ENCODE peak calls at places on chromosomes 4 and X, in seven cellular contexts. I is K562, V is GM23338, A is hepatocyte, U is GM23248, X is IMR-90, B is fibroblast of lung. M is an unnamed sample.

GRCh38 chr4:54498661-54499111 is 159.1 kb upstream of the KIT start:
- DNase-seq in A (no peak), I (no peak), X (peak; percentile 31), U (peak; percentile 85), B (peak; percentile 9), V (peak; percentile 8), M (no peak)

GRCh38 chrX:27918799-27919198 is 62.5 kb downstream of the DCAF8L1 start:
- DNase-seq in V (peak; percentile 2), U (no peak), A (peak; percentile 25), B (peak; percentile 55), X (peak; percentile 4), I (no peak), M (no peak)

GRCh38 chr4:971670-972500 is 1.5 kb downstream of the DGKQ start:
- DNase-seq in B (no peak), U (peak; percentile 18), V (no peak), X (no peak), A (no peak), I (no peak), M (no peak)

GRCh38 chr4:83758331-83758730 is 222.4 kb downstream of the GPAT3 start:
- DNase-seq in B (no peak), U (no peak), I (peak; percentile 50), X (no peak), A (no peak), V (no peak), M (no peak)

GRCh38 chrX:104330966-104331365 is 76.2 kb upstream of the ESX1 start:
- DNase-seq in I (no peak), B (peak; percentile 22), V (no peak), U (peak; percentile 71), X (peak; percentile 65), A (no peak), M (no peak)

GRCh38 chrX:16204538-16204937 is 37.3 kb downstream of the MAGEB17 start:
- DNase-seq in X (no peak), U (no peak), A (no peak), B (no peak), I (no peak), V (no peak), M (no peak)

GRCh38 chrX:20995829-20996228 is 378.4 kb upstream of the CNKSR2 start:
- DNase-seq in A (no peak), X (no peak), B (no peak), V (peak; percentile 76), I (no peak), U (no peak), M (no peak)

GRCh38 chrX:19174401-19175025 is 52.2 kb upstream of the ADGRG2 start:
- DNase-seq in B (peak; percentile 66), U (peak; percentile 69), I (no peak), V (no peak), A (peak; percentile 49), X (peak; percentile 48), M (no peak)

GRCh38 chr4:21888195-21888976 is 60.2 kb downstream of the KCNIP4 start:
- DNase-seq in U (peak; percentile 97), V (no peak), B (peak; percentile 93), X (peak; percentile 93), A (peak; percentile 12), I (no peak), M (no peak)

GRCh38 chrX:38489341-38489740 is 72.0 kb upstream of the TSPAN7 start:
- DNase-seq in I (no peak), A (no peak), X (no peak), B (no peak), V (no peak), U (no peak), M (no peak)

GRCh38 chrX:5842601-5843000 is 386.1 kb downstream of the NLGN4X start:
- DNase-seq in U (no peak), V (no peak), B (no peak), X (no peak), A (no peak), I (no peak), M (no peak)

GRCh38 chr4:114349543-114350175 is 248.9 kb upstream of the UGT8 start:
- DNase-seq in A (no peak), V (no peak), I (no peak), X (peak; percentile 85), B (peak; percentile 77), U (peak; percentile 55), M (no peak)

GRCh38 chrX:1528186-1528883 is 8.7 kb downstream of the P2RY8 start:
- DNase-seq in I (no peak), B (no peak), V (no peak), A (no peak), X (no peak), U (no peak), M (no peak)

GRCh38 chr4:3314706-3315260 is 22.0 kb downstream of the RGS12 start:
- DNase-seq in A (no peak), U (no peak), I (no peak), V (no peak), X (no peak), B (no peak), M (no peak)

GRCh38 chrX:142860944-142861343 is 164.8 kb upstream of the SPANXN4 start:
- DNase-seq in B (no peak), X (no peak), V (no peak), A (no peak), I (no peak), U (no peak), M (no peak)

GRCh38 chrX:45070116-45071007 is 130.3 kb downstream of the DIPK2B start:
- DNase-seq in B (peak; percentile 69), I (peak; percentile 58), U (peak; percentile 52), A (peak; percentile 34), X (peak; percentile 67), V (peak; percentile 41), M (peak; percentile 81)

GRCh38 chr4:145619639-145619996 is 433 bp downstream of the MMAA start:
- DNase-seq in I (no peak), X (peak; percentile 57), B (peak; percentile 59), U (peak; percentile 78), A (peak; percentile 75), V (peak; percentile 58), M (peak; percentile 83)

GRCh38 chr4:46765465-46765864 is 143.6 kb downstream of the COX7B2 start:
- DNase-seq in A (no peak), V (no peak), X (no peak), B (no peak), U (no peak), I (no peak), M (no peak)

GRCh38 chr4:179415842-179416223 is 1973.6 kb upstream of the AGA start:
- DNase-seq in B (peak; percentile 65), U (no peak), V (peak; percentile 56), X (peak; percentile 10), A (peak; percentile 51), I (no peak), M (no peak)

GRCh38 chrX:65596270-65596669 is 61.7 kb upstream of the LAS1L start:
- DNase-seq in V (no peak), I (peak; percentile 52), U (peak; percentile 78), B (peak; percentile 57), A (no peak), X (peak; percentile 49), M (no peak)

GRCh38 chrX:115023139-115023538 is 5.7 kb upstream of the IL13RA2 start:
- DNase-seq in B (peak; percentile 63), X (peak; percentile 90), I (peak; percentile 13), U (peak; percentile 78), A (peak; percentile 32), V (no peak), M (no peak)

GRCh38 chr4:122632396-122633143 is 11.7 kb upstream of the IL21 start:
- DNase-seq in V (no peak), I (no peak), U (no peak), A (no peak), B (peak; percentile 38), X (peak; percentile 47), M (peak; percentile 62)
- H3K27ac ChIP-seq in V (no peak overlapping the region), I (no peak overlapping the region), U (no peak overlapping the region), A (no peak overlapping the region), B (no peak overlapping the region), X (no peak overlapping the region), M (no peak overlapping the region)

GRCh38 chr4:186604124-186604627 is 48.8 kb upstream of the MTNR1A start:
- DNase-seq in I (no peak), X (no peak), U (no peak), A (no peak), V (no peak), B (no peak), M (no peak)
- H3K36me3 ChIP-seq in I (peaks cover 40% of the 10 kb centered on the region), X (peaks cover 77% of the 10 kb centered on the region), U (peaks cover 73% of the 10 kb centered on the region), A (no peaks in the 10 kb centered on the region), V (peaks cover 64% of the 10 kb centered on the region), B (peaks cover 29% of the 10 kb centered on the region), M (no peaks in the 10 kb centered on the region)

DNA sequence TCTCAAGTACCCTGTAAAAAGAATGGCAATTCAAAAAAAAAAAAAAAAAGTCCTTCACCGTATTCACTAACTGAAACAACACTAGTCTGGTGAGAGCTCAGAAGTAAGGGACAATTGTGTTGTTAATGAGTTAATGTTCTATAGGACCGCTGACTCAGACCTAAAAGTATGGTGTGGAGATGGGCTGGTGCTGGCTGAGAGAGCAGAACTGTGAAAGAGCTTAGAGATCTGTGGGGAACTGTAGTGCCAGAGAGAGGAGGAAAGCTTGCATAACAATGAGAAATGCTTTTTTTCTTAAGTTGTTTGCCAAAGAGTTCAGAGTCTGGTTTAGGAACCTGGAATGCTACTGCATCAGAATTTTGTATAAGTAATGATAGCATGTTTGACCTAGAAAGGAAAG is 65.1 kb downstream of the LHFPL1 start:
- DNase-seq in A (peak; percentile 54), U (peak; percentile 53), V (peak; percentile 68), I (no peak), X (peak; percentile 63), B (peak; percentile 1), M (no peak)
- H3K4me2 ChIP-seq in A (no peak overlapping the region), U (peak overlapping the region; percentile 35), V (no peak overlapping the region), I (no peak overlapping the region), X (no peak overlapping the region), B (no peak overlapping the region), M (no peak overlapping the region)

DNA sequence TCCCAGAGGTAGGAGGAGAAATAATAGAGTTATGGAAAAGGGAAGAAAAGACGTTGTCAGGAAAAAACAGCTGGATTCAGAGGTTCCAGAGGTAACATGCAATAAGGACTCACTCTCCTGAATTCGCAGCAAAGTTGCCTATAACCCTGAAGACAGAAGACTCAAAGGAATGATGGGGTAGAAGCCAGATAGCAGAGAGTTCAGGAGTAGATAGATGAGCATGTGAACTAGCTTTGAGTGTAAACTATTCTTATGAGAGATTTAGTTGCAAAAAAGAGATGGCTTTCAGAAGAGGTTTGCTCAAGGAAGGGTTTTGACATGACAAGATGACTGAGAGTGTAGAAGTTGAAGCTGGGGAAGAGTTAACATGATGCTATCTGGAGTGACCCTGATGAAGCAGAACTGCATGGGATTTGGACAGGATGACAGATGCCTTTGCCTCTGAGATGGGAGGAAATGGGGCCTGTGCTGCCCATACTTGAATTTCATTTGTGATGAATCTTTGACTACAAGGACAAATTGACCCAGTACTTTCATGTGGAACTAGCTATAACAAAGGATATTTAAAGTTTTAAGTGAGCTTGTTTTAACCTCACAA is 73.9 kb downstream of the AMELX start:
- DNase-seq in I (peak; percentile 71), U (no peak), A (no peak), V (no peak), B (no peak), X (no peak), M (no peak)
- H3K27ac ChIP-seq in I (peak overlapping the region; percentile 90), U (no peak overlapping the region), A (peak overlapping the region; percentile 14), V (no peak overlapping the region), B (no peak overlapping the region), X (no peak overlapping the region), M (no peak overlapping the region)

GRCh38 chr4:77758804-77759203 is 60.4 kb downstream of the CNOT6L start:
- DNase-seq in V (no peak), U (no peak), I (no peak), B (no peak), A (no peak), X (no peak), M (no peak)
- H3K36me3 ChIP-seq in V (no peaks in the 10 kb centered on the region), U (peaks cover 26% of the 10 kb centered on the region), I (peaks cover 6% of the 10 kb centered on the region), B (no peaks in the 10 kb centered on the region), A (peaks cover 4% of the 10 kb centered on the region), X (peaks cover 3% of the 10 kb centered on the region), M (peaks cover 6% of the 10 kb centered on the region)